ENCODE peak calls at places on chromosomes 4 and X, in eight cellular contexts. A is HT-29; W is activated T-helper 1 cell treated with Interleukin-2 at 50 U/mL for 16 hours; C is EL; G is NCI-H774; M is progenitor cell of endocrine pancreas; X is ELR; B is activated CD8-positive, alpha-beta memory T cell treated with anti-CD3 and anti-CD28 coated beads for 48 hours. U is an unnamed sample.

GRCh38 chr4:7361256-7361655 is 73.5 kb downstream of the PSAPL1 start:
- DNase-seq in B (no peak), M (no peak), W (no peak), X (no peak), G (no peak), A (no peak), C (no peak), U (no peak)

GRCh38 chrX:72568406-72569092 is 4.1 kb downstream of the HDAC8 start:
- DNase-seq in M (no peak), W (no peak), C (no peak), G (no peak), A (no peak), X (peak), B (no peak), U (peak)

GRCh38 chrX:15241258-15241657 is 28.6 kb downstream of the ASB9 start:
- DNase-seq in W (no peak), X (no peak), M (no peak), B (no peak), C (no peak), A (no peak), G (no peak), U (no peak)

GRCh38 chrX:920234-920799 is 289.7 kb downstream of the SHOX start:
- DNase-seq in X (peak), W (no peak), C (peak), B (no peak), A (no peak), G (no peak), M (no peak), U (peak)

GRCh38 chrX:34300871-34301270 is 168.8 kb upstream of the FAM47A start:
- DNase-seq in M (peak), A (peak), W (no peak), C (peak), G (no peak), B (no peak), X (peak), U (peak)

GRCh38 chr4:184851200-184851541 is 25.4 kb upstream of the ACSL1 start:
- DNase-seq in A (no peak), B (no peak), X (peak), G (no peak), C (no peak), W (no peak), M (no peak), U (peak)

GRCh38 chr4:148998719-148999118 is 556.5 kb upstream of the NR3C2 start:
- DNase-seq in G (no peak), M (no peak), B (no peak), C (peak), W (no peak), X (peak), A (peak), U (peak)

GRCh38 chrX:7730071-7730470 is 112.9 kb upstream of the VCX start:
- DNase-seq in C (no peak), W (no peak), M (no peak), A (no peak), G (no peak), B (no peak), X (no peak), U (no peak)

GRCh38 chrX:56281789-56282188 is 49.6 kb downstream of the KLF8 start:
- DNase-seq in A (peak), X (peak), C (peak), G (no peak), M (no peak), W (no peak), B (no peak), U (peak)

GRCh38 chr4:76197001-76197743 is 16.5 kb downstream of the SCARB2 start:
- DNase-seq in W (no peak), G (no peak), C (peak), B (no peak), A (no peak), M (no peak), X (peak), U (peak)

GRCh38 chrX:115582871-115583729 is 22.1 kb downstream of the PLS3 start:
- DNase-seq in G (no peak), W (no peak), X (peak), M (no peak), B (no peak), A (no peak), C (peak), U (peak)

GRCh38 chrX:13009844-13010243 is 34.6 kb downstream of the FAM9C start:
- DNase-seq in M (no peak), C (peak), W (no peak), G (no peak), B (no peak), A (no peak), X (peak), U (no peak)

GRCh38 chr4:151801547-151802516 is 41.0 kb upstream of the GATB start:
- DNase-seq in X (peak), W (peak), G (no peak), M (no peak), A (peak), B (peak), C (peak), U (peak)

GRCh38 chr4:83522239-83522638 is 13.7 kb upstream of the GPAT3 start:
- DNase-seq in M (no peak), X (no peak), A (no peak), B (no peak), G (no peak), C (no peak), W (no peak), U (no peak)

GRCh38 chrX:48648299-48648698 is 35.3 kb upstream of the WAS start:
- DNase-seq in C (peak), B (no peak), X (peak), A (peak), M (no peak), G (no peak), W (peak), U (peak)

GRCh38 chr4:132642196-132642817 is 506.8 kb upstream of the PCDH10 start:
- DNase-seq in M (peak), C (peak), G (peak), W (no peak), X (peak), A (peak), B (no peak), U (peak)

GRCh38 chr4:879730-880079 is 52.4 kb downstream of the GAK start:
- DNase-seq in A (no peak), G (no peak), W (peak), X (no peak), M (no peak), B (peak), C (no peak), U (peak)

GRCh38 chrX:1507511-1508463 is 29.2 kb downstream of the P2RY8 start:
- DNase-seq in X (no peak), C (no peak), G (no peak), M (no peak), W (no peak), A (no peak), B (no peak), U (no peak)

GRCh38 chr4:73208376-73208775 is 50.2 kb downstream of the ANKRD17 start:
- DNase-seq in G (no peak), C (peak), B (no peak), X (peak), M (no peak), A (no peak), W (no peak), U (peak)

GRCh38 chr4:56655627-56656345 is 25.3 kb downstream of the HOPX start:
- DNase-seq in M (peak), A (no peak), G (no peak), C (no peak), B (peak), X (peak), W (no peak), U (no peak)

GRCh38 chr4:100977746-100978397 is 369.5 kb downstream of the PPP3CA start:
- DNase-seq in C (no peak), G (no peak), X (no peak), B (no peak), W (no peak), M (no peak), A (no peak), U (no peak)

GRCh38 chr4:21858971-21859370 is 89.6 kb downstream of the KCNIP4 start:
- DNase-seq in M (no peak), C (peak), B (no peak), G (no peak), A (no peak), W (no peak), X (peak), U (peak)

GRCh38 chr4:77927991-77928925 is 65.6 kb downstream of the MRPL1 start:
- DNase-seq in G (peak), B (no peak), X (peak), C (peak), W (no peak), M (no peak), A (peak), U (peak)

GRCh38 chr4:164023214-164023613 is 528.7 kb downstream of the TMA16 start:
- DNase-seq in C (no peak), W (no peak), X (peak), B (no peak), G (no peak), A (no peak), M (no peak), U (no peak)

U was measured in iris pigment epithelial cell.